ENCODE peak calls at places on chromosomes 12 and 14, in four cellular contexts. One of them, this sample, is unnamed.
A peak's percentile ranks its signal among the peaks of the same experiment; 100 is the strongest.

GRCh38 chr14:71355324-71356201 is 448.3 kb downstream of the PCNX1 start:
- DNase-seq in mammary epithelial cell: peak; percentile 38
- DNase-seq in skeletal muscle cell: peak; percentile 90
- DNase-seq in thoracic aorta: no peak
- DNase-seq in this sample: peak; percentile 69

GRCh38 chr14:71538288-71538687 is 393.9 kb upstream of the RGS6 start:
- DNase-seq in thoracic aorta: no peak
- DNase-seq in skeletal muscle cell: no peak
- DNase-seq in mammary epithelial cell: no peak
- DNase-seq in this sample: no peak

GRCh38 chr14:91164676-91165075 is 50.8 kb downstream of the DGLUCY start:
- DNase-seq in thoracic aorta: no peak
- DNase-seq in mammary epithelial cell: peak; percentile 35
- DNase-seq in skeletal muscle cell: no peak
- DNase-seq in this sample: no peak

GRCh38 chr12:108349245-108349644 is 10.1 kb upstream of the CMKLR1 start:
- DNase-seq in skeletal muscle cell: no peak
- DNase-seq in thoracic aorta: no peak
- DNase-seq in mammary epithelial cell: no peak
- DNase-seq in this sample: no peak

GRCh38 chr14:73977896-73978295 is 27.8 kb downstream of the COQ6 start:
- DNase-seq in mammary epithelial cell: no peak
- DNase-seq in skeletal muscle cell: peak; percentile 1
- DNase-seq in thoracic aorta: no peak
- DNase-seq in this sample: peak; percentile 23

GRCh38 chr12:48894271-48894670 is 28.6 kb upstream of the RND1 start:
- DNase-seq in thoracic aorta: no peak
- DNase-seq in mammary epithelial cell: no peak
- DNase-seq in skeletal muscle cell: no peak
- DNase-seq in this sample: no peak

GRCh38 chr12:11174022-11174421 is 3.0 kb downstream of the SMIM10L1 start:
- DNase-seq in mammary epithelial cell: peak; percentile 4
- DNase-seq in thoracic aorta: no peak
- DNase-seq in skeletal muscle cell: peak; percentile 38
- DNase-seq in this sample: no peak

GRCh38 chr14:81767266-81767987 is 233.8 kb upstream of the SEL1L start:
- DNase-seq in thoracic aorta: no peak
- DNase-seq in mammary epithelial cell: no peak
- DNase-seq in skeletal muscle cell: no peak
- DNase-seq in this sample: no peak

GRCh38 chr14:23074906-23075305 is 17.6 kb upstream of the CDH24 start:
- DNase-seq in mammary epithelial cell: no peak
- DNase-seq in skeletal muscle cell: no peak
- DNase-seq in thoracic aorta: no peak
- DNase-seq in this sample: no peak

GRCh38 chr12:57604454-57605307 is at the start of gene DTX3:
- DNase-seq in mammary epithelial cell: no peak
- DNase-seq in skeletal muscle cell: no peak
- DNase-seq in thoracic aorta: no peak
- DNase-seq in this sample: no peak

GRCh38 chr12:52805000-52805399 is 8.9 kb downstream of the KRT4 start:
- DNase-seq in thoracic aorta: no peak
- DNase-seq in mammary epithelial cell: no peak
- DNase-seq in skeletal muscle cell: no peak
- DNase-seq in this sample: no peak

DNA sequence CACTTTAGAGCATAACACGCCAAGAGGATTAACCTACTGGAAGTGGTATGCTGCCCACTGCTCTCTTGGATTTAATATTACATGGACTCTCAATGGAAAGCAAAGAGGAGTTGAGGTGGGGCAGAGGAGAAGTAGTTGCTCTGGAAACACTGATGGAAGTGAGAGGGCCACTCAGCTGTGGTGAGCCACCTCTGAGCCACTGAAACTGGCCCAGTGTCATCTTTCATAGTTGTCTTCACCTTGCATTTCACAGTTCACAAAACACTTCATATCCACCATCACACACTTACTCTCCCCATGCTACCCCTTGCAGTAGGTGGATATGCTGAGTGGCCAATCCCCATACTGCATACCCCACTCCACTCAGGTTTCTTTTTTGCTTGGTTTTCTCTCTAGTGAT is 12.2 kb upstream of the PCED1B start:
- DNase-seq in skeletal muscle cell: no peak
- DNase-seq in mammary epithelial cell: no peak
- DNase-seq in thoracic aorta: no peak
- DNase-seq in this sample: no peak
- H3K4me3 ChIP-seq in skeletal muscle cell: no peak overlapping the region
- H3K4me3 ChIP-seq in mammary epithelial cell: no peak overlapping the region
- H3K4me3 ChIP-seq in thoracic aorta: no peak overlapping the region
- H3K4me3 ChIP-seq in this sample: no peak overlapping the region

GRCh38 chr14:77375164-77375950 is 1.5 kb downstream of the TMED8 start:
- DNase-seq in skeletal muscle cell: no peak
- DNase-seq in thoracic aorta: no peak
- DNase-seq in mammary epithelial cell: no peak
- DNase-seq in this sample: no peak
- H3K4me3 ChIP-seq in skeletal muscle cell: peak overlapping the region; percentile 85
- H3K4me3 ChIP-seq in thoracic aorta: peak overlapping the region; percentile 88
- H3K4me3 ChIP-seq in mammary epithelial cell: no peak overlapping the region
- H3K4me3 ChIP-seq in this sample: peak overlapping the region; percentile 92

DNA sequence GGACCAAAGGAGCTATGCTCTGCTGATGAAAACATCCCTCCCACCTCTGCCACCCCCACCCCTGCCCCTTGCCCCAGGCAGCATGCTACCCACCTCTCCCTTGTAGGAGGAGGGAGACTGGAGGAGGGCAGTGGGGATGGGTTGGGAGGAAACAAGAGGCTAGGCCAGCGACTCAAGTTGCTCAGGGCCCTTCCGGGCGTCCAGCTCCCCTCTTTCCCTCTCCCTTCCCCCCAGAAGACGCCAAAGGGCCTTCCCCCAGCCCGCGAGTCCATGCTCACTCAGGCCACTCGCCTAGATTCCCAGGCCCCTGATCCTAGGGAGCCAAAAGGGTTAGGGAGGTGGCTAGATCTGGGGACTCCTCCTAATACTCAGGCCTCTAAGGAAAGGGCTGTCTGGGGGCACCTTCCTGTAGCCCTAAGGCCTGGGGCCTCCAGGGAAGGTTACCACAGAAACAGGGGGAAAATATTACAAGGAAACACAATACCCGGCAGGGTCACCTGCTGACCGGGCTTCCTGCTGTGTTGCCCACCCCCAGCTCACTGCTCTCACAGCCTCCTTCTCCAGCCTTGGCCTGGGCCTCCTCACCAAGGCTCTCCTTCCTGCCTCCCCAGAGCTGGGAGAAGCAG is 2.9 kb downstream of the HDAC7 start:
- DNase-seq in thoracic aorta: no peak
- DNase-seq in skeletal muscle cell: no peak
- DNase-seq in mammary epithelial cell: no peak
- DNase-seq in this sample: no peak
- H3K4me3 ChIP-seq in thoracic aorta: peak overlapping the region; percentile 90
- H3K4me3 ChIP-seq in skeletal muscle cell: peak overlapping the region; percentile 79
- H3K4me3 ChIP-seq in mammary epithelial cell: no peak overlapping the region
- H3K4me3 ChIP-seq in this sample: peak overlapping the region; percentile 84

GRCh38 chr12:91424506-91424905 is 241.9 kb upstream of the DCN start:
- DNase-seq in skeletal muscle cell: no peak
- DNase-seq in thoracic aorta: no peak
- DNase-seq in mammary epithelial cell: no peak
- DNase-seq in this sample: no peak
- H3K4me3 ChIP-seq in skeletal muscle cell: no peak overlapping the region
- H3K4me3 ChIP-seq in thoracic aorta: no peak overlapping the region
- H3K4me3 ChIP-seq in mammary epithelial cell: no peak overlapping the region
- H3K4me3 ChIP-seq in this sample: no peak overlapping the region

DNA sequence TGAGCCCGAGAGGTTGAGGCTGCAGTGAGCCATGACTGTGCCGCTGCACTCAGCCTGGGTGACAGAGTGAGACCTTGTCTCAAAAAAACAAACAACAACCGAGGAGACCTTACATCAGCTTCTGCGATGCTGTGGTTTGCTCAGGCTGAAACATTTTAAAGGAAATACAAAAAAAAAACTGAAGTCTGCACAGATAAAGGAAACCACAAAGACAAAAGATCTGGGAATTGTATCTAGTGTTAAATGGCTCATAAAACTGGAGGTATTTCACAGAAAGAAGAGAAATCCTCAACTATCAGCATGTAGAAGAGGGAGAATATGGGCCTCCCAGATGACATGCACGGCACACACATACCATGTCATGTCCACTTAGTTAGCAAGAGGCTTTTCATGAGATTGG is 60.3 kb upstream of the VPS33A start:
- DNase-seq in thoracic aorta: no peak
- DNase-seq in skeletal muscle cell: no peak
- DNase-seq in mammary epithelial cell: no peak
- DNase-seq in this sample: no peak
- H3K4me3 ChIP-seq in thoracic aorta: no peak overlapping the region
- H3K4me3 ChIP-seq in skeletal muscle cell: no peak overlapping the region
- H3K4me3 ChIP-seq in mammary epithelial cell: no peak overlapping the region
- H3K4me3 ChIP-seq in this sample: no peak overlapping the region

GRCh38 chr12:89020121-89020480 is 332.2 kb downstream of the DUSP6 start:
- DNase-seq in skeletal muscle cell: no peak
- DNase-seq in thoracic aorta: no peak
- DNase-seq in mammary epithelial cell: peak; percentile 19
- DNase-seq in this sample: no peak

GRCh38 chr12:89019439-89020120 is 332.7 kb downstream of the DUSP6 start:
- DNase-seq in thoracic aorta: peak; percentile 33
- DNase-seq in skeletal muscle cell: peak; percentile 60
- DNase-seq in mammary epithelial cell: peak; percentile 81
- DNase-seq in this sample: peak; percentile 34

GRCh38 chr12:89020689-89021088 is 331.6 kb downstream of the DUSP6 start:
- DNase-seq in thoracic aorta: no peak
- DNase-seq in mammary epithelial cell: no peak
- DNase-seq in skeletal muscle cell: no peak
- DNase-seq in this sample: no peak

GRCh38 chr12:89015419-89015818 is 336.9 kb downstream of the DUSP6 start:
- DNase-seq in thoracic aorta: no peak
- DNase-seq in skeletal muscle cell: no peak
- DNase-seq in mammary epithelial cell: no peak
- DNase-seq in this sample: no peak

DNA sequence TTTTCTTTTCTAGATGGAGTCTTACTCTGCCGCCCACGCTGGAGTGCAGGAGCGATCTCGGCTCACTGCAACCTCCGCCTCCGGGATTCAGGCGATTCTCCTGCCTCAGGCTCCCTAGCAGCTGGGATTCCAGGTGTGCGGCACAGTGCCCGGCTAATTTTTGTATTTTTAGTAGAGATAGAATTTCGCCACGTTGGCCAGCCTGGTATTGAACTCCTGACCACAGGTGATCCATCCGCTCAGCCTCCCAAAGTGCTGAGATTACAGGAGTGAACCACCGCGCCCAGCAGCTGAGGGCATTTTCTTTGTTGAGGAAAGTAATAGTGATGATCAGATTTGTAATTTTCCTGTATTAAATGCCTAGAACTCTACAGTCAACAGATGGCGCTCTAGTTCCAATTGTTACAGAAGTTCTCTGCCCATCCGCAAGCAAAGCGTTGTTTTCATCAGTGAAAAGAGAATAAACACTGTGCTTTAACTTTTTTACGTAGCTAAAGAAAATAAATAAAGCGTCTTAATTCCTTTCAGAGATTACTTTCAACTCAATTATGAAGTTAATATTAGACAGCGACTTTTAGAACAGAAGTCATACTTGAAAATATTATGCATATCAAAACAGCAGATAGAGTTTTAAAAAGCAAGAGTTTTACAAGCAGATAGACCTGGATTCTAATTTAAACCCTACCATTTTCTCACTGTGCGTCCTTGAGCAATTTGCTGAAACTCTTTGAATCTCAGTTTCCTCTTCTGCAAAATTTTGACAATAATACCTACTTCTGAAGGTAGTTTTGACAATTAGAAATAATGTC is 335.1 kb downstream of the DUSP6 start:
- DNase-seq in thoracic aorta: no peak
- DNase-seq in mammary epithelial cell: peak; percentile 74
- DNase-seq in skeletal muscle cell: no peak
- DNase-seq in this sample: no peak
- H3K4me3 ChIP-seq in thoracic aorta: peak overlapping the region; percentile 23
- H3K4me3 ChIP-seq in mammary epithelial cell: peak overlapping the region; percentile 30
- H3K4me3 ChIP-seq in skeletal muscle cell: peak overlapping the region; percentile 39
- H3K4me3 ChIP-seq in this sample: peak overlapping the region; percentile 37

GRCh38 chr12:109716092-109716479 is 2.5 kb downstream of the FAM222A start:
- DNase-seq in mammary epithelial cell: no peak
- DNase-seq in skeletal muscle cell: no peak
- DNase-seq in thoracic aorta: no peak
- DNase-seq in this sample: no peak
- H3K4me3 ChIP-seq in mammary epithelial cell: no peak overlapping the region
- H3K4me3 ChIP-seq in skeletal muscle cell: no peak overlapping the region
- H3K4me3 ChIP-seq in thoracic aorta: no peak overlapping the region
- H3K4me3 ChIP-seq in this sample: no peak overlapping the region

DNA sequence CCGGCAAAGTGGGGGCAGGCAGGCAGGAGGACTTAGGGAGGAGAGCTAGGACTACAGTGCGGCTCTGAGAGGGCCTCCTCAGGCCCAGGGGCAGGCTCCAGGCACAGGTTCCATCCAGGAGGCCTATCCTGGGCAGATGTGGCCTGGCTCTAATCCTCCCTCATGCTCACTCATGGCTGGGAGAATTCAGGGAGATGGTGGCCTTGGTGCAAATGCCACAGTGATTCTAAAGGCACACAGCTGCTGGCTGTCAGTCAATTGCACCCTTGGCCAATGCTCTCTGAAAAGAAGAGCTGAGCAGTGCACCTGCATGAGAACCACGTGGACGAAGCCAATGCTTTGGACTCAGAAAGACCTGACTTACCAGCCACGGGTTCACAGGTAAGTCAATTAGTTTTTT is 89.6 kb downstream of the C12orf75 start:
- DNase-seq in mammary epithelial cell: no peak
- DNase-seq in thoracic aorta: no peak
- DNase-seq in skeletal muscle cell: no peak
- DNase-seq in this sample: no peak
- H3K4me3 ChIP-seq in mammary epithelial cell: no peak overlapping the region
- H3K4me3 ChIP-seq in thoracic aorta: no peak overlapping the region
- H3K4me3 ChIP-seq in skeletal muscle cell: no peak overlapping the region
- H3K4me3 ChIP-seq in this sample: no peak overlapping the region

GRCh38 chr12:89693639-89694202 is 14.9 kb downstream of the ATP2B1 start:
- DNase-seq in mammary epithelial cell: no peak
- DNase-seq in thoracic aorta: no peak
- DNase-seq in skeletal muscle cell: no peak
- DNase-seq in this sample: no peak

GRCh38 chr12:89695830-89696229 is 12.8 kb downstream of the ATP2B1 start:
- DNase-seq in thoracic aorta: no peak
- DNase-seq in skeletal muscle cell: no peak
- DNase-seq in mammary epithelial cell: no peak
- DNase-seq in this sample: no peak

GRCh38 chr12:89695100-89695499 is 13.5 kb downstream of the ATP2B1 start:
- DNase-seq in skeletal muscle cell: peak; percentile 41
- DNase-seq in thoracic aorta: no peak
- DNase-seq in mammary epithelial cell: peak; percentile 67
- DNase-seq in this sample: no peak

GRCh38 chr12:89692442-89692841 is 16.2 kb downstream of the ATP2B1 start:
- DNase-seq in skeletal muscle cell: no peak
- DNase-seq in mammary epithelial cell: no peak
- DNase-seq in thoracic aorta: no peak
- DNase-seq in this sample: no peak

GRCh38 chr12:89694542-89694941 is 14.1 kb downstream of the ATP2B1 start:
- DNase-seq in thoracic aorta: no peak
- DNase-seq in mammary epithelial cell: no peak
- DNase-seq in skeletal muscle cell: no peak
- DNase-seq in this sample: no peak
- H3K4me3 ChIP-seq in thoracic aorta: no peak overlapping the region
- H3K4me3 ChIP-seq in mammary epithelial cell: no peak overlapping the region
- H3K4me3 ChIP-seq in skeletal muscle cell: no peak overlapping the region
- H3K4me3 ChIP-seq in this sample: no peak overlapping the region

GRCh38 chr12:12550277-12550676 is 12.4 kb downstream of the DUSP16 start:
- DNase-seq in thoracic aorta: no peak
- DNase-seq in mammary epithelial cell: no peak
- DNase-seq in skeletal muscle cell: no peak
- DNase-seq in this sample: no peak
- H3K4me3 ChIP-seq in thoracic aorta: no peak overlapping the region
- H3K4me3 ChIP-seq in mammary epithelial cell: no peak overlapping the region
- H3K4me3 ChIP-seq in skeletal muscle cell: no peak overlapping the region
- H3K4me3 ChIP-seq in this sample: no peak overlapping the region